ENCODE peak calls at places on chromosome 1, in nine cellular contexts. B, S, L, W, D, G, T, O and R are unnamed samples. For H3K36me3 and H3K27me3, the result is how much of the 10 kb centered on the place peaks cover.

GRCh38 chr1:67190410-67190809 is 24.2 kb downstream of the IL23R start:
- DNase-seq in B (no peak), S (no peak), L (no peak), W (no peak), D (no peak), G (no peak), T (no peak), O (no peak), R (no peak)

GRCh38 chr1:81329061-81329460 is 471.7 kb upstream of the ADGRL2 start:
- DNase-seq in B (no peak), S (no peak), L (no peak), W (no peak), D (no peak), G (no peak), T (no peak), O (no peak), R (no peak)

GRCh38 chr1:22665752-22666151 is 12.7 kb downstream of the C1QB start:
- DNase-seq in B (peak), S (no peak), L (peak), W (no peak), D (peak), G (no peak), T (no peak), O (no peak), R (peak)

GRCh38 chr1:46539968-46540367 is 11.5 kb downstream of the KNCN start:
- DNase-seq in B (peak), S (no peak), L (no peak), W (no peak), D (peak), G (no peak), T (no peak), O (no peak), R (no peak)

GRCh38 chr1:15963968-15964648 is 11.8 kb downstream of the ZBTB17 start:
- DNase-seq in B (no peak), S (no peak), L (no peak), W (no peak), D (no peak), G (no peak), T (no peak), O (no peak), R (no peak)

GRCh38 chr1:168506204-168506819 is 37.5 kb downstream of the XCL2 start:
- DNase-seq in B (no peak), S (no peak), L (no peak), W (no peak), D (peak), G (no peak), T (no peak), O (no peak), R (no peak)

GRCh38 chr1:204463125-204464060 is 31.2 kb downstream of the PIK3C2B start:
- DNase-seq in B (no peak), S (no peak), L (no peak), W (no peak), D (no peak), G (peak), T (no peak), O (no peak), R (no peak)

GRCh38 chr1:28582248-28582615 is 9.8 kb upstream of the RAB42 start:
- DNase-seq in B (no peak), S (no peak), L (no peak), W (no peak), D (peak), G (no peak), T (no peak), O (no peak), R (peak)

GRCh38 chr1:39470040-39470439 is 21.4 kb upstream of the BMP8A start:
- DNase-seq in B (no peak), S (no peak), L (no peak), W (no peak), D (no peak), G (no peak), T (no peak), O (no peak), R (no peak)
- H3K36me3 ChIP-seq in B (under half), S (under half), L (under half), W (under half), D (under half), G (half or more), T (under half), O (half or more), R (under half)

GRCh38 chr1:5501206-5501980 is 490.8 kb downstream of the NPHP4 start:
- DNase-seq in B (no peak), S (no peak), L (no peak), W (no peak), D (no peak), G (no peak), T (peak), O (no peak), R (no peak)
- H3K27me3 ChIP-seq in B (under half), S (half or more), L (under half), W (under half), D (under half), G (under half), T (under half), O (under half), R (under half)

GRCh38 chr1:116762281-116762680 is 8.1 kb downstream of the CD2 start:
- DNase-seq in B (no peak), S (no peak), L (no peak), W (no peak), D (no peak), G (no peak), T (no peak), O (no peak), R (no peak)
- H3K27ac ChIP-seq in B (no peak), S (peak), L (no peak), W (no peak), D (no peak), G (no peak), T (peak), O (peak), R (peak)

DNA sequence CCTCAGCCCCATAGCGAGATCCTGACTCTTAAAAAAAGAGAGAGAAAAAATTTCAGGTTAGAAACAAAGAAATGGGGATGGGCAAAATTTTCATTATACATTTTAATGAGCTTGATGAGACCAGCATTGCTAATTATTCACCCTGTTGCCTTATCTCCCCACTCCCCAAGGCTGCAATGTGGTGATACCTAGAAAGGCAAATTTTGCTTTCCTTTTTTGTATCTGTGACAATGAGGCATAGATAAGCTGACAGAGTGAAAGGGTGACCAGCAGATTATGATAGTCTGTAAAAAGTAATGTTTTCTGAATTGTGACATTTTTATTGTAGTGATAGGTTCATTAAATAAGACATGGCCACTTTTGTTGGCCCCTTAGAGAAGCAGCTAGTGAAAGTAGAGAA is 12.9 kb downstream of the SRRM1 start:
- DNase-seq in B (no peak), S (no peak), L (no peak), W (no peak), D (no peak), G (no peak), T (no peak), O (no peak), R (no peak)
- H3K36me3 ChIP-seq in B (under half), S (under half), L (under half), W (under half), D (under half), G (half or more), T (half or more), O (half or more), R (under half)

GRCh38 chr1:208329291-208329690 is 85.1 kb upstream of the PLXNA2 start:
- DNase-seq in B (no peak), S (no peak), L (no peak), W (no peak), D (no peak), G (no peak), T (no peak), O (no peak), R (no peak)
- H3K27me3 ChIP-seq in B (under half), S (under half), L (under half), W (under half), D (under half), G (under half), T (under half), O (under half), R (under half)

DNA sequence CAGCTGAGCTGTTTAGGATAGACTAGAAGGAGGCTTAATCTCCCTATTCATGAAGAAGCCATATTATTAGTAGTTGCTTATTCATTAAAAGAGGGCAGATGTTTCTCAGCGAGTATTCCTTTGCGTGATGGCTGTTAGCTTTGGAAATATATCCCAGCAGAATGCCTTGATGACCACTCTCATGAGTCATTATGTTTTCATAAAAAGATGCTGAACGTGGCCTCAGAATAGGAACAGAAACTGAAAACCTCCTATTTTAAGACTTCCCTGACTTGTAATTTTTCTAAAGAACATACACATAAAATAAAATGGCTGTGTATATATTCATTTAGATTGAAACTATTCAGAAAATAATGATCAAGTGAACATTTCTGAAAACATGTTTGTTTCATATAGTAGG is 9.6 kb upstream of the PLA2G4A start:
- DNase-seq in B (peak), S (no peak), L (no peak), W (no peak), D (peak), G (no peak), T (no peak), O (no peak), R (no peak)
- H3K27ac ChIP-seq in B (no peak), S (no peak), L (no peak), W (no peak), D (no peak), G (no peak), T (no peak), O (no peak), R (no peak)

DNA sequence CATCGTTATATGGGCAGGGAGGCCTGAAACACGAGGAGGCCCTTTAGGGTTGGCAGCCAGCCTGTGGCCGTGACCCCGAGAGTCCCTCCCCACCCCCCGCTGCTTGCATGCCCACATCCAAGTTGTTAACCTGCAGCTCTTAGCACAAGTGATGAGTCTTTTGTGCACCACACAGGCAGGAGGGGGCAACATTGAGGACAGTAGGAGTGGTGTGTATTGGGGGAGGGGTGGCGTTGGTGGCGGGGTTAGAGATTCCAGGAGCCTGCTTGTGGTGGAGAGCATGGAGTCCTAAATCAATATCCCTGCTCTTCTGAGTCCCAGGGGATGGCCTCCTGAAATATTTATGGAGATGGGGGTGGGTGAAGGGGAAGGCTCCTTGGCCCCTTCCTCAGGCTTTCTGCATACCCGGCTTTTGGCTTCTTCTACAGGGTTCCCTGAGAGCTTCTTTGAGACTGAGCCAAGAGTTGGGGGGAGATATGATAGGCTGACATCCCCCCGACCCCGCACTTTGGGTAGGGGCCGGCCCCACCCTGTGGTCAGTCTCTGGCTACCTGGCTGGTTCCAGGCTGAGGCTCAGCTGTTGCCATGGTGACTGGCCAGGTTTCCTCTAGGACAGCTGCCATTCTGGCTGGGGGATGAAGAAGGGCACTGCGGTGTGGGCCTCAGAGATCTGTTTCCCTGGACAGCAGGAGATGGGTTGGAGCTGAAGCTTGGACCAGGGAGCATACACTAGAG is 5.0 kb downstream of the CHRNB2 start:
- DNase-seq in B (no peak), S (no peak), L (no peak), W (no peak), D (no peak), G (no peak), T (no peak), O (no peak), R (no peak)
- H3K36me3 ChIP-seq in B (under half), S (under half), L (under half), W (under half), D (under half), G (under half), T (under half), O (under half), R (under half)

GRCh38 chr1:231604276-231604621 is 22.3 kb upstream of the DISC1 start:
- DNase-seq in B (no peak), S (no peak), L (no peak), W (no peak), D (no peak), G (no peak), T (no peak), O (no peak), R (no peak)

GRCh38 chr1:231602675-231602984 is 24.0 kb upstream of the DISC1 start:
- DNase-seq in B (no peak), S (no peak), L (no peak), W (no peak), D (no peak), G (no peak), T (no peak), O (no peak), R (no peak)

GRCh38 chr1:231601775-231602674 is 24.6 kb upstream of the DISC1 start:
- DNase-seq in B (no peak), S (no peak), L (no peak), W (no peak), D (no peak), G (no peak), T (no peak), O (no peak), R (no peak)

GRCh38 chr1:231605389-231606100 is 21.0 kb upstream of the DISC1 start:
- DNase-seq in B (no peak), S (no peak), L (no peak), W (no peak), D (no peak), G (no peak), T (no peak), O (no peak), R (no peak)

DNA sequence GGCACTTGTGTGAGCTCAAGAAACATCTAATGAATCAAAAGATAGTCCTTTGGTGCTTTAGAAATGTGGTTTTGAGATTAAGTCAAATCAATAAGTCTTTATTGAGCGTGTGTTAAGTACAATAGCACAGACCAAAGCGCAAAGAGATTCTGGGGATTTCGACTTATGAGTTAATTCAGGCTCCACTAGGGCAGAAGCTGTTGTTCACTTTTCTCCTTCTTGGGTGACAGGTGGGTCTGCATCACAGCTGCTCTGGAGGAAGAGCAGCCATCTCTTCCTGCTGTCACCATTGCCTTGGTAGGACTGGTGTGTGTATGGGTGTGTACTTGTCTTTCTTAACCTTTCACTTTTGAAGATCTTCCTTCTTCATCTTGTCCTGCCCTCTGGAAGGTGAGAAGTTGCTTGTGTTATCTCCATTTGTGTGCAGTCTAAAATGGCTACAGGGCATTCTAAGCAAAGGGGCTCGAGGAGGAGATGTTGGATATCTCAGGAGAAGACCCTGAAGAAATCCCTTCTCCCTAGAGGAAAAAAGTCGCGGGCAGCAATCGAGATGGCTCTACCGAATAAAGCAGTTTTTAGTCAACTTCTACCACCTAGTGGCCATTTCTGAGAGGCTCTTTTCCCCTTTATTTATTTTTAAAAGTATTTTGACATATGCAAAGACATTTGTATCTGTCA is 22.9 kb upstream of the DISC1 start:
- DNase-seq in B (peak), S (no peak), L (peak), W (no peak), D (peak), G (no peak), T (no peak), O (no peak), R (peak)
- H3K27me3 ChIP-seq in B (under half), S (under half), L (under half), W (under half), D (under half), G (under half), T (under half), O (under half), R (under half)